ENCODE peak calls at places on chromosome 20, in five cellular contexts. Z is choroid plexus epithelial cell, D is stomach, J is RWPE2, Y is foreskin fibroblast. H is an unnamed sample.
A peak's percentile ranks its signal among the peaks of the same experiment; 100 is the strongest.

GRCh38 chr20:37442547-37442946 is 78.5 kb upstream of the NNAT start:
- DNase-seq in Z (no peak), D (no peak), J (no peak), Y (no peak), H (no peak)

GRCh38 chr20:38842558-38842981 is 37.1 kb downstream of the PPP1R16B start:
- DNase-seq in Z (no peak), D (peak; percentile 35), J (no peak), Y (no peak), H (no peak)

GRCh38 chr20:22341508-22341907 is 242.9 kb downstream of the FOXA2 start:
- DNase-seq in Z (peak; percentile 8), D (no peak), J (no peak), Y (no peak), H (peak; percentile 18)

GRCh38 chr20:51955756-51956155 is 153.4 kb upstream of the SALL4 start:
- DNase-seq in Z (peak; percentile 84), D (no peak), J (no peak), Y (peak; percentile 37), H (peak; percentile 48)

GRCh38 chr20:37914672-37915433 is 11.9 kb downstream of the VSTM2L start:
- DNase-seq in Z (peak; percentile 23), D (no peak), J (no peak), Y (peak; percentile 23), H (no peak)

GRCh38 chr20:37524221-37524700 is 3.2 kb downstream of the NNAT start:
- DNase-seq in Z (no peak), D (peak; percentile 13), J (peak; percentile 83), Y (no peak), H (no peak)

GRCh38 chr20:45972500-45973183 is 639 bp upstream of the ZNF335 start:
- DNase-seq in Z (no peak), D (no peak), J (peak; percentile 76), Y (peak; percentile 99), H (no peak)

GRCh38 chr20:63282946-63283345 is 10.0 kb upstream of the COL20A1 start:
- DNase-seq in Z (no peak), D (no peak), J (peak; percentile 85), Y (no peak), H (no peak)

GRCh38 chr20:3887870-3888614 is 1.1 kb upstream of the PANK2 start:
- DNase-seq in Z (no peak), D (no peak), J (no peak), Y (peak; percentile 66), H (peak; percentile 29)

GRCh38 chr20:13119583-13119982 is 101.5 kb upstream of the ISM1 start:
- DNase-seq in Z (peak; percentile 79), D (no peak), J (no peak), Y (peak; percentile 85), H (peak; percentile 38)

GRCh38 chr20:8946036-8946926 is 122.6 kb upstream of the PLCB4 start:
- DNase-seq in Z (no peak), D (no peak), J (no peak), Y (peak; percentile 14), H (no peak)

GRCh38 chr20:33798444-33798843 is 12.7 kb upstream of the CHMP4B start:
- DNase-seq in Z (no peak), D (no peak), J (no peak), Y (no peak), H (no peak)

GRCh38 chr20:47480705-47481104 is 21.0 kb upstream of the NCOA3 start:
- DNase-seq in Z (no peak), D (no peak), J (no peak), Y (no peak), H (no peak)

GRCh38 chr20:1867495-1868260 is 27.5 kb upstream of the SIRPA start:
- DNase-seq in Z (no peak), D (no peak), J (no peak), Y (no peak), H (no peak)

GRCh38 chr20:60255426-60255825 is 297.2 kb downstream of the CDH26 start:
- DNase-seq in Z (no peak), D (no peak), J (no peak), Y (no peak), H (no peak)

GRCh38 chr20:24147961-24148360 is 159.4 kb upstream of the GGTLC1 start:
- DNase-seq in Z (no peak), D (no peak), J (no peak), Y (no peak), H (no peak)

GRCh38 chr20:12847862-12848261 is 160.9 kb upstream of the SPTLC3 start:
- DNase-seq in Z (peak; percentile 41), D (no peak), J (no peak), Y (no peak), H (no peak)

GRCh38 chr20:10357061-10357708 is 76.8 kb downstream of the MKKS start:
- DNase-seq in Z (no peak), D (no peak), J (no peak), Y (no peak), H (no peak)

GRCh38 chr20:10359621-10360040 is 74.4 kb downstream of the MKKS start:
- DNase-seq in Z (peak; percentile 61), D (no peak), J (no peak), Y (peak; percentile 56), H (no peak)

GRCh38 chr20:10360878-10361277 is 73.1 kb downstream of the MKKS start:
- DNase-seq in Z (no peak), D (no peak), J (no peak), Y (no peak), H (no peak)

GRCh38 chr20:10356628-10357027 is 77.4 kb downstream of the MKKS start:
- DNase-seq in Z (no peak), D (no peak), J (no peak), Y (no peak), H (no peak)

DNA sequence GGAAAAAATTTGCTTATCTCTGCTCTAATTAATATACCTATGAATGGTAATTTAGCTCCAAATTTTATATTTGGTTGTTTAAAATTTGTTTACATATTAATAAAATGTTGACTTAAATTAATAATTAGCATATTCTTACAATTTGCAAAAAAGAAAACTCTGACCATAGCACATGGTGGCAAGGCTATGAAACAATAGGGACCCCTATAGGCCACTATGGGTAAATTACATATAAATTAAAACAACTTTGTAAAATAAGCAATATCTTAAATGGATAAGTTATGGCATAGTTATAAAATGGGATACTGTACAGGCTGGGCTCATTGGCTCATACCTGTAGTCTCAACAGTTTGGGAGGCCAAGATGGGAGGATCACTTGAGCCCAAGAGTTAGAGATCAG is 76.0 kb downstream of the MKKS start:
- DNase-seq in Z (peak; percentile 54), D (no peak), J (no peak), Y (peak; percentile 51), H (no peak)
- TF ChIP-seq CTCF in Z (peak; percentile 64), D (no peak), J (peak; percentile 42), Y (peak; percentile 46), H (peak; percentile 79)

GRCh38 chr20:61860588-61860987 is 205.1 kb downstream of the TAF4 start:
- DNase-seq in Z (no peak), D (no peak), J (no peak), Y (no peak), H (no peak)

GRCh38 chr20:61859712-61860111 is 206.0 kb downstream of the TAF4 start:
- DNase-seq in Z (no peak), D (no peak), J (no peak), Y (no peak), H (no peak)

GRCh38 chr20:61861858-61862257 is 203.8 kb downstream of the TAF4 start:
- DNase-seq in Z (no peak), D (no peak), J (no peak), Y (no peak), H (no peak)

GRCh38 chr20:61864481-61864880 is 201.2 kb downstream of the TAF4 start:
- DNase-seq in Z (no peak), D (no peak), J (no peak), Y (no peak), H (no peak)

GRCh38 chr20:61861054-61861841 is 204.4 kb downstream of the TAF4 start:
- DNase-seq in Z (no peak), D (no peak), J (no peak), Y (no peak), H (no peak)
- TF ChIP-seq CTCF in Z (no peak), D (no peak), J (no peak), Y (no peak), H (no peak)

DNA sequence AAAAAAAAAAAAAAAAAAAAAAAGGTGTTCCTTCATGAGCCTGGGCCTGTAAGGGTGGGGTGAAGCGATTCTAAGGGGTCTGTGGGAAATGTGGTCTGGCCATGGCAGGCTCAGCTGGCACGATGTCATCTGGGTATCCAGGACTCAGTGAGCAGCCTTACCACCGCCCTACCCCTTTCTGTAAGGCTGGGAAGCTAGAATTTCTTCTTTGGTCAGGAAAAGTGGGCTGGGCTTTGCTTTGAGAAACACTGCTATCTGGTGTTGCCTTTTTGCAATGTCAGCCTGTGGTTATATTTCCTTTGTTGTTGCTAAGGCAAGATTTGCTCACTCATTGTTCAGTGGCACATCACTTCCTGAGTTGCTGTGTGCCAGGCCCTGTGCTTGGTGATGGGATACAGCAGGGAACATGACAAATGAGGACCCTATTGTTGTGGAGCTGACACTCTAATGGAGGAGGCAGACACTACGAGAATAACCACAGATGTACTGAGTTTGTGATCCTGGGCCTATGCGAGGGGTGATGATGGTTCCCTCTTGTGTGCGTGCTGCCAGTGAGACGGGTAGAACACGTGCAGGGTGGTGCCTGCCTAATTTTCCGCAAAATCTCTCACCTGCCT is 45.9 kb upstream of the ZNFX1 start:
- DNase-seq in Z (peak; percentile 85), D (no peak), J (no peak), Y (peak; percentile 72), H (peak; percentile 63)
- TF ChIP-seq CTCF in Z (peak; percentile 70), D (peak; percentile 10), J (peak; percentile 89), Y (peak; percentile 39), H (peak; percentile 63)

GRCh38 chr20:32451682-32452461 is 93.7 kb downstream of the ASXL1 start:
- DNase-seq in Z (no peak), D (no peak), J (peak; percentile 86), Y (no peak), H (no peak)
- TF ChIP-seq CTCF in Z (no peak), D (no peak), J (peak; percentile 22), Y (no peak), H (no peak)

GRCh38 chr20:25341716-25342680 is 48.6 kb downstream of the ABHD12 start:
- DNase-seq in Z (peak; percentile 34), D (no peak), J (no peak), Y (peak; percentile 29), H (peak; percentile 63)

GRCh38 chr20:25339608-25340007 is 51.0 kb downstream of the ABHD12 start:
- DNase-seq in Z (no peak), D (peak; percentile 62), J (no peak), Y (no peak), H (no peak)

GRCh38 chr20:25338112-25339023 is 52.3 kb downstream of the ABHD12 start:
- DNase-seq in Z (peak; percentile 37), D (peak; percentile 42), J (no peak), Y (no peak), H (no peak)

GRCh38 chr20:25340380-25340779 is 50.3 kb downstream of the ABHD12 start:
- DNase-seq in Z (no peak), D (no peak), J (no peak), Y (no peak), H (no peak)

GRCh38 chr20:25336561-25337422 is 53.8 kb downstream of the ABHD12 start:
- DNase-seq in Z (peak; percentile 79), D (no peak), J (no peak), Y (peak; percentile 49), H (peak; percentile 20)
- TF ChIP-seq CTCF in Z (peak; percentile 83), D (peak; percentile 14), J (peak; percentile 57), Y (peak; percentile 38), H (peak; percentile 63)

DNA sequence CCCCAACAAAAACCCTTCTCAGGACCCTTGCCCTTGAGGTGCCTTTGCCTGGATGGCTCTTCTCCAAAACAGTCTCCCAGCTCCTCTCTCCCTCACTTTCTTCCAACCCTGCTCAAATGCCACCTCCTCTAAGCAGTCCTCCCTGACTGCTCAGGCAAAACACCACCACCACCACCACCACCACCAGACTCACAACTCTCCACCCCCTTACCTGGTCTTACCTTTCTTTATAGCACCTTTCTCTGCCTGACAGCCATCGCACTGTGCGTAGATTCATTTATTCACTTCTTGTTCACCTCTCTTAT is 157.0 kb downstream of the ANKRD60 start:
- DNase-seq in Z (no peak), D (no peak), J (no peak), Y (no peak), H (no peak)
- TF ChIP-seq CTCF in Z (no peak), D (no peak), J (no peak), Y (no peak), H (no peak)

H was measured in HFFc6.